ENCODE peak calls at places on chromosomes 16 and 17, in eight cellular contexts. C is Right ventricle myocardium superior; X is head of caudate nucleus; M is prostate gland; V is GM04504; F is gastrocnemius medialis; K is activated naive CD4-positive, alpha-beta T cell treated with anti-CD3 and anti-CD28 coated beads for 36 hours; D is lung. R is an unnamed sample.

GRCh38 chr17:30349252-30349651 is 15.4 kb upstream of the TMIGD1 start:
- DNase-seq in D (no peak), K (no peak), X (no peak), F (no peak), M (no peak), C (no peak), V (no peak), R (no peak)

GRCh38 chr16:15966420-15967222 is 17.2 kb downstream of the ABCC1 start:
- DNase-seq in C (no peak), D (peak; percentile 51), K (no peak), F (peak; percentile 72), X (no peak), V (peak; percentile 70), M (no peak), R (no peak)

GRCh38 chr17:78674595-78675315 is 97.6 kb upstream of the DNAH17 start:
- DNase-seq in V (no peak), X (no peak), M (no peak), D (no peak), F (peak; percentile 48), C (no peak), K (no peak), R (peak; percentile 52)

GRCh38 chr17:30922235-30922993 is 669 bp downstream of the ADAP2 start:
- DNase-seq in C (peak; percentile 46), D (peak; percentile 29), M (no peak), X (no peak), V (no peak), F (no peak), K (peak; percentile 6), R (peak; percentile 64)

GRCh38 chr16:23557779-23558330 is 328 bp downstream of the UBFD1 start:
- DNase-seq in C (peak; percentile 66), X (peak; percentile 49), K (peak; percentile 18), V (peak; percentile 7), M (peak; percentile 16), F (peak; percentile 68), D (peak; percentile 31), R (no peak)

GRCh38 chr16:84013787-84014569 is 28.6 kb downstream of the SLC38A8 start:
- DNase-seq in M (peak; percentile 14), C (peak; percentile 52), K (peak; percentile 80), F (peak; percentile 36), V (no peak), D (peak; percentile 87), X (peak; percentile 76), R (no peak)

GRCh38 chr16:23303685-23304084 is 1.6 kb downstream of the SCNN1B start:
- DNase-seq in X (no peak), C (no peak), F (no peak), M (no peak), D (no peak), K (no peak), V (no peak), R (no peak)

GRCh38 chr17:9470171-9470570 is 105.4 kb downstream of the STX8 start:
- DNase-seq in X (no peak), C (no peak), D (no peak), K (no peak), V (no peak), F (no peak), M (no peak), R (no peak)

GRCh38 chr16:88393034-88393433 is 10.3 kb downstream of the ZNF469 start:
- DNase-seq in C (peak; percentile 69), K (no peak), V (no peak), M (no peak), D (no peak), F (peak; percentile 84), X (peak; percentile 46), R (peak; percentile 89)

GRCh38 chr16:30407794-30408534 is 558 bp downstream of the ZNF771 start:
- DNase-seq in M (no peak), V (no peak), D (no peak), K (no peak), X (no peak), F (no peak), C (no peak), R (no peak)

GRCh38 chr16:1809281-1809801 is 15.8 kb upstream of the IGFALS start:
- DNase-seq in X (no peak), D (no peak), V (no peak), F (no peak), C (no peak), K (no peak), M (no peak), R (peak; percentile 58)

GRCh38 chr17:7380321-7380720 is 568 bp upstream of the TNK1 start:
- DNase-seq in X (no peak), D (peak; percentile 62), K (no peak), V (peak; percentile 48), F (no peak), M (peak; percentile 85), C (peak; percentile 77), R (peak; percentile 80)

GRCh38 chr16:13471036-13471435 is 448.9 kb upstream of the ERCC4 start:
- DNase-seq in K (no peak), C (no peak), D (no peak), F (no peak), X (no peak), V (no peak), M (no peak), R (no peak)

GRCh38 chr17:50947844-50948514 is 81.8 kb upstream of the TOB1 start:
- DNase-seq in D (peak; percentile 76), V (no peak), M (peak; percentile 85), X (peak; percentile 82), F (peak; percentile 73), C (peak; percentile 80), K (peak; percentile 6), R (peak; percentile 75)

GRCh38 chr17:77376795-77377751 is 236.3 kb downstream of the SEC14L1 start:
- DNase-seq in F (no peak), C (peak; percentile 73), M (peak; percentile 50), D (peak; percentile 57), K (no peak), X (no peak), V (no peak), R (no peak)

GRCh38 chr17:63772801-63773271 is 561 bp downstream of the CCDC47 start:
- DNase-seq in C (no peak), M (peak; percentile 9), K (no peak), D (no peak), F (no peak), V (no peak), X (no peak), R (no peak)

GRCh38 chr16:57840833-57841232 is 38.5 kb upstream of the KIFC3 start:
- DNase-seq in C (no peak), V (no peak), D (no peak), K (no peak), F (no peak), X (no peak), M (no peak), R (no peak)

GRCh38 chr17:40062347-40063033 is at the start of gene THRA:
- DNase-seq in C (peak; percentile 84), M (peak; percentile 75), V (no peak), F (peak; percentile 67), D (peak; percentile 56), K (peak; percentile 69), X (peak; percentile 91), R (peak; percentile 82)

R was measured in aorta.